ENCODE peak calls at places on chromosomes 6 and 20, in four cellular contexts. M, Z, O and J are unnamed samples.

GRCh38 chr6:76230711-76231110 is 158.2 kb upstream of the IMPG1 start:
- DNase-seq in O (no peak), Z (no peak), M (no peak), J (peak)

GRCh38 chr6:108168980-108169800 is 3.4 kb downstream of the NR2E1 start:
- DNase-seq in M (no peak), Z (no peak), O (no peak), J (no peak)

GRCh38 chr6:36633915-36634314 is 39.8 kb downstream of the SRSF3 start:
- DNase-seq in M (peak), Z (peak), O (peak), J (no peak)

GRCh38 chr6:9563996-9564395 is 850.9 kb downstream of the TFAP2A start:
- DNase-seq in Z (no peak), O (no peak), M (no peak), J (no peak)

GRCh38 chr6:22536111-22536510 is 33.3 kb upstream of the HDGFL1 start:
- DNase-seq in O (no peak), Z (no peak), M (no peak), J (no peak)

GRCh38 chr6:36735110-36735971 is 37.7 kb downstream of the RAB44 start:
- DNase-seq in M (peak), Z (peak), O (peak), J (peak)

GRCh38 chr20:17938889-17939619 is 29.5 kb downstream of the SNX5 start:
- DNase-seq in M (peak), O (peak), Z (no peak), J (peak)

GRCh38 chr6:77462359-77463307 is 658 bp downstream of the HTR1B start:
- DNase-seq in O (peak), Z (no peak), M (no peak), J (peak)

GRCh38 chr6:167572106-167572505 is 247.2 kb downstream of the TTLL2 start:
- DNase-seq in Z (no peak), O (no peak), M (no peak), J (no peak)

GRCh38 chr6:27568226-27568889 is 95.5 kb upstream of the ZNF184 start:
- DNase-seq in Z (no peak), M (no peak), O (no peak), J (peak)

GRCh38 chr20:5996765-5997164 is 46.3 kb downstream of the MCM8 start:
- DNase-seq in M (no peak), O (no peak), Z (no peak), J (no peak)

GRCh38 chr20:41717464-41717863 is 99.3 kb upstream of the CHD6 start:
- DNase-seq in M (peak), O (no peak), Z (no peak), J (no peak)

GRCh38 chr20:20085812-20086211 is 33.5 kb downstream of the CFAP61 start:
- DNase-seq in O (peak), M (no peak), Z (no peak), J (peak)

GRCh38 chr6:44431118-44431725 is 43.7 kb downstream of the CDC5L start:
- DNase-seq in O (no peak), Z (no peak), M (peak), J (peak)

GRCh38 chr6:86477510-86478166 is 459.7 kb upstream of the HTR1E start:
- DNase-seq in M (no peak), Z (no peak), O (no peak), J (no peak)

GRCh38 chr6:69487688-69488087 is 309.1 kb downstream of the LMBRD1 start:
- DNase-seq in M (no peak), Z (no peak), O (no peak), J (no peak)

GRCh38 chr6:25334793-25335192 is 55.6 kb downstream of the CARMIL1 start:
- DNase-seq in Z (no peak), M (no peak), O (no peak), J (no peak)

GRCh38 chr6:47111685-47112084 is 69.6 kb upstream of the ADGRF1 start:
- DNase-seq in M (no peak), Z (no peak), O (no peak), J (peak)

GRCh38 chr20:46552460-46553420 is 2.3 kb upstream of the OCSTAMP start:
- DNase-seq in Z (no peak), M (no peak), O (no peak), J (no peak)

GRCh38 chr20:49132995-49133451 is 55.1 kb downstream of the STAU1 start:
- DNase-seq in M (peak), Z (no peak), O (no peak), J (peak)

GRCh38 chr6:106223300-106223930 is 102.1 kb downstream of the ATG5 start:
- DNase-seq in O (no peak), Z (no peak), M (peak), J (peak)

GRCh38 chr6:50816115-50816675 is 2.5 kb upstream of the TFAP2B start:
- DNase-seq in M (peak), Z (no peak), O (no peak), J (peak)

GRCh38 chr6:42030585-42031506 is 19.5 kb upstream of the TAF8 start:
- DNase-seq in M (peak), Z (peak), O (peak), J (no peak)

GRCh38 chr6:26319405-26320128 is 45.4 kb upstream of the BTN3A2 start:
- DNase-seq in Z (no peak), O (no peak), M (no peak), J (no peak)

GRCh38 chr6:47524136-47524840 is 46.7 kb downstream of the CD2AP start:
- DNase-seq in O (no peak), Z (no peak), M (peak), J (no peak)

GRCh38 chr20:61575151-61575937 is 323.3 kb downstream of the CDH4 start:
- DNase-seq in O (no peak), Z (no peak), M (no peak), J (no peak)

GRCh38 chr6:142551145-142551811 is 249.5 kb downstream of the ADGRG6 start:
- DNase-seq in M (no peak), Z (no peak), O (no peak), J (peak)

GRCh38 chr6:29685718-29686326 is 4.9 kb upstream of the ZFP57 start:
- DNase-seq in O (no peak), Z (no peak), M (peak), J (peak)
- TF ChIP-seq CTCF in O (no peak), Z (peak), M (peak), J (no peak)

DNA sequence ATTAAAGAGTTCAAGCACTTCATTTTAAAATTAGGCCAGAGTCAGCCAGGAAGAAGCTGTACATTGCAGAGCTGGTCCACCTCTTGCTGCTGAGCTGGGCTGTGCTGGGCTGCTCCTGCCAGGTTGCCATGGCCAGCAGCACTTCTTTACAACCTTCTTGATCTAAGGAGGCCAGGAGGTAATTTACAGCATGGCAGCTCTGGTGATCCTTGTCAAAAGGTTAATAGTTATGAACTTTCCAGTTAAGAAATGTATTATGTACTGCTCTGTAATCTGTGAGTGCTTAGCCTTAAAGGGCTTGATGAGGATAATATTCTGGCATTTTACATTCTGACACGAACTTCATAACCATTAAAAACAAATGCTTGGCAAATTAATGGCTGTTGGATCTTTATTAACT is 259.6 kb downstream of the RFPL4B start:
- DNase-seq in M (no peak), O (no peak), Z (no peak), J (no peak)
- TF ChIP-seq CTCF in M (no peak), O (no peak), Z (no peak), J (no peak)

DNA sequence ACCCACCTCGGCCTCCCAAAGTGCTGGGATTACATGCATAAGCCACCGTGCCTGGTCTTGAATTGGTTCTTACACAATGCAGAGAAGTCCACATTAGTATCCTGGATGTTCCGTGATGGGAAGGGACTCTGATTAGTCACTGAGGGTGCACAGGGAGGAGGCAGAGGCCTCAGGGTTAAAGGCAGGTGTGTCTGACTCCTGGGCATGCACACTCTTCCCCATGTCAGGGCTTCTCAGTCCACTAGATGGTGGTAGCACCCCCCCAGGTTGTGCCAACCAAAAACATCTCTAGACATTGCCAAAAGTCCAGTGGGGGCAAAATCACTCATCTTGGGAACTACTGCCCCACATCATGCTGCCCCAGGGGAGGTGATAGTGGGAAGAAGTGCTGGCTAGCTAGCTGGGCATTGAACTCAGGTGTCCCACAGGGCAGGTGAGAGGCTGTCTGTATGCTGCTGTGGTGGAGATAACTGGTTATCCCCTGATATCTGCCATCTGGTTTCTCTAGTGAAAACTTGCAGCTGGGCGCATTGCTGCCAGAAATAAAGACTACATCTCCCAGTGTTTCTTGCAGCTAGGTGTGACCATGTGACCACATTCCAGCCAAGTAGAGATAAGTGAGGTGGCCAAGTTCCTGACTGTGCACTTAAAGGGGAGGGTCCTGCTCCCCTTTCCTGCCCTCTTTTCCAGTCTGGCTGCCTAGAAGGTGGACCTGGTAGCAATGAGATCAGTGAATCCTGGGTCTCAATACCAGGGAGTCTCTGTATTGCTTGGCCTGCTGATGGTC is 8.4 kb upstream of the NSFL1C start:
- DNase-seq in O (no peak), Z (no peak), M (no peak), J (peak)
- TF ChIP-seq CTCF in O (no peak), Z (no peak), M (no peak), J (peak)

DNA sequence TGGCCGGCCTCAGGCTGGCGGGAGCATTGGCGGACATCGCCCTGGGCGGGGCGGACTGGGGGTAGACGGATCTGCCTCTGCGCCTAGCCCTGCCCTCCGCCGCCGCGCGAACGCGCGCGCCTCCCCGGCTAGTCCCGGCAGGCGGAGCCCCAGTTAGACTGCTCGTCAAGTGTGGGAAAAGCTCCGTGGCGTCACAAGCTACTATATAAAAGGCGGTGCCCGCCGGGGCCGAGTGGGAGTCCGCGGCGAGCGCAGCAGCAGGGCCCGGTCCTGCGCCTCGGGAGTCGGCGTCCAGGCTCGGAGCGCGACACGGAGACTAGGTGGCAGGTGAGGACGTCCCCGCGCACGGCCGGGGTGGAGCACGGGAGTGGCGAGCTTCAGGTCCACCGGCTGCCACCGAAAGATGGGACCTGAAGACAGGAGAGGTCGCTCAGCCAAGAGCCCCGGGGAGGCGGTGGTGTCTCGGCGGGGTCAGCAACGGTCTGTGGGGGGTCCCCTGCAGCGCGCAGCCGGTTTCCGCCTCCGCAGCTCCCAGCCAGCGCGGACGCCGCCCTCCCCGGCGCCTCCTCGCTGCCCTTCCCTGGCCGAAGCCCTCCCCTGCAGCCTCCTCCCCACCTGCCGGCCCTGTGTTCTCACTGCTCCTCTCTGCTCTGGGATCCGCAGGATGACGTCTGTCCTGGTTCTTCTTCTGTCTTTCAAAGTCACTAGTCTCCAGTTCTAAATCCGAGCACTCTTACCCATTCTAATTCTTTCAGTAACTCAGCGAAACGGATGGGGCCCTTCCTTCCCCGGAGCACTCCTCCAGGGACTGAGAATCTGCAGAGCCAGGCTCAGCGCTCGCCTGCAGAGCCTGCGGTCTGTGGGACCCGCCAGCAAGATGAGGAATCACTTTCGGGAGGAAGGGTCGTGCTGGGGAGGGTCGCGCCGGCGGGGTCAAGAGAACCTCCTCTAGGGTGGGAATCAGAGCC is 4.3 kb upstream of the RIPK1 start:
- DNase-seq in Z (peak), O (peak), M (peak), J (peak)
- TF ChIP-seq CTCF in Z (peak), O (peak), M (no peak), J (no peak)

GRCh38 chr20:50957798-50958732 is at the start of gene DPM1:
- DNase-seq in O (peak), Z (peak), M (peak), J (peak)
- TF ChIP-seq CTCF in O (peak), Z (no peak), M (no peak), J (no peak)

GRCh38 chr6:3331948-3332347 is 73.2 kb downstream of the PSMG4 start:
- DNase-seq in M (no peak), Z (no peak), O (no peak), J (no peak)

GRCh38 chr6:3329491-3330051 is 70.8 kb downstream of the PSMG4 start:
- DNase-seq in Z (no peak), O (no peak), M (no peak), J (no peak)

GRCh38 chr6:3331498-3331897 is 72.8 kb downstream of the PSMG4 start:
- DNase-seq in Z (no peak), O (no peak), M (no peak), J (no peak)

GRCh38 chr6:3328796-3329195 is 70.0 kb downstream of the PSMG4 start:
- DNase-seq in O (no peak), Z (no peak), M (no peak), J (no peak)

GRCh38 chr6:3330199-3330598 is 71.5 kb downstream of the PSMG4 start:
- DNase-seq in Z (no peak), M (no peak), O (no peak), J (no peak)
- TF ChIP-seq CTCF in Z (no peak), M (no peak), O (no peak), J (no peak)